ENCODE peak calls at places on chromosomes 4 and X, in five cellular contexts. J is cardiac muscle cell, L is A549, D is left ventricle myocardium inferior, X is upper lobe of right lung. N is an unnamed sample.
A peak's percentile ranks its signal among the peaks of the same experiment; 100 is the strongest.

GRCh38 chr4:7964459-7964858 is 24.8 kb upstream of the AFAP1 start:
- DNase-seq in L (no peak), D (no peak), X (no peak), J (no peak), N (no peak)

GRCh38 chr4:85067342-85067741 is 100.9 kb upstream of the WDFY3 start:
- DNase-seq in D (no peak), J (no peak), X (no peak), L (no peak), N (no peak)

GRCh38 chr4:139153411-139154133 is 23.4 kb downstream of the ELF2 start:
- DNase-seq in J (no peak), D (no peak), L (no peak), X (no peak), N (no peak)

GRCh38 chrX:15334561-15334960 is 762 bp downstream of the PIGA start:
- DNase-seq in J (no peak), L (no peak), X (no peak), D (no peak), N (no peak)

GRCh38 chr4:78622253-78622979 is 70.8 kb downstream of the ANXA3 start:
- DNase-seq in X (no peak), J (no peak), D (no peak), L (peak; percentile 12), N (no peak)

GRCh38 chr4:76197971-76198410 is 15.6 kb downstream of the SCARB2 start:
- DNase-seq in D (peak; percentile 44), L (no peak), X (peak; percentile 71), J (no peak), N (peak; percentile 85)

GRCh38 chrX:17032351-17032750 is 85.9 kb downstream of the REPS2 start:
- DNase-seq in L (peak; percentile 8), J (no peak), X (no peak), D (no peak), N (no peak)

GRCh38 chrX:39855748-39856129 is 242.0 kb downstream of the BCOR start:
- DNase-seq in L (peak; percentile 12), D (no peak), J (no peak), X (no peak), N (no peak)

GRCh38 chrX:132948648-132949260 is 9.7 kb downstream of the HS6ST2 start:
- DNase-seq in X (no peak), L (peak; percentile 13), D (no peak), J (peak; percentile 64), N (no peak)

GRCh38 chrX:49155243-49155899 is 7.2 kb upstream of the MAGIX start:
- DNase-seq in L (peak; percentile 88), X (no peak), J (peak; percentile 52), D (no peak), N (peak; percentile 83)

GRCh38 chr4:162706051-162706450 is 460.6 kb downstream of the NAF1 start:
- DNase-seq in L (no peak), D (no peak), X (no peak), J (peak; percentile 10), N (no peak)

DNA sequence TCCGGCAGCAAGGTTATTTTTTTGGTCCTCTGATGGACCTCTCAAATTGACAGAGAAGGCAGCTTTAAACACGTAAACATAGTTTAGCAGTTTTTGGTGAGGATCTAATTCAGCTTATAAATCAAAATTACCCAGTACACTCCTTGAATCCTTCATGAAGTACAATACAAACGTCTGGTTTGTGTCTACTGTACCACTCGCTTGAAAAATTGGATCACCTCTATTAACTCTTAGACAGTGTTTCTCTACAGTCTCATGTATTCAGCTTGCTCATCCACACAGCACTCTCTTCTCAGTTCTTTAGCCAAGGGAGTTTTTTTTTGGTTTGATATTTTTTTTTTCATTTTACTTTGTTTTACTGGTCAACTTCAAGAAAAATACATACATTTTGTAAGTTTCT is 113.5 kb downstream of the RNF150 start:
- DNase-seq in X (no peak), J (no peak), L (no peak), D (no peak), N (no peak)
- H3K27ac ChIP-seq in X (no peak overlapping the region), J (peak overlapping the region; percentile 97), L (no peak overlapping the region), D (peak overlapping the region; percentile 71), N (peak overlapping the region; percentile 50)

DNA sequence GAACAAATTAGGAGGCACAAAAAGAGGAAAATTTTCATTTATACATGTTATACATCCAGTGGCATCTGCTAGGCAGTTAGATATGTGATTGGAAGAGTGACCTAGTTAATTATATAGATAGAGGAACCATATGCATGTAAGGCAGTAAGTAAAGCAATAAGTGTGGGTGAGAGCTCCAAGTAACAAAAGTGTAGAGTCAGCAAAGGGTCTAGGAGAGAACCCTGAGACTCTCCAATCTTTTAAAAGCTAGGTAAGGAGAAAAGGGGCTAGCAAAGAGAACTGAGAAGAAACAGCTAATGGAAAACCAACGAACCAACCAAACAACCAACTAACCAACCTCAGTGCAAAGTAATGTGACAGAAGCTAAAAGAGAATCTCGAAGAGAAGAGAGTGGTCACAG is 3.8 kb upstream of the CFAP299 start:
- DNase-seq in L (no peak), D (no peak), J (no peak), X (no peak), N (no peak)
- TF ChIP-seq CTCF in L (no peak), D (no peak), J (no peak), X (no peak), N (no peak)

GRCh38 chr4:169058312-169058711 is 48.3 kb upstream of the CBR4 start:
- DNase-seq in D (peak; percentile 55), J (no peak), L (no peak), X (no peak), N (no peak)

GRCh38 chr4:169062861-169063197 is 52.8 kb upstream of the CBR4 start:
- DNase-seq in X (no peak), J (no peak), D (no peak), L (no peak), N (no peak)

GRCh38 chr4:169063441-169063840 is 53.4 kb upstream of the CBR4 start:
- DNase-seq in D (no peak), J (no peak), L (no peak), X (no peak), N (no peak)

GRCh38 chr4:169059294-169060201 is 49.5 kb upstream of the CBR4 start:
- DNase-seq in X (no peak), D (peak; percentile 35), L (no peak), J (no peak), N (no peak)

DNA sequence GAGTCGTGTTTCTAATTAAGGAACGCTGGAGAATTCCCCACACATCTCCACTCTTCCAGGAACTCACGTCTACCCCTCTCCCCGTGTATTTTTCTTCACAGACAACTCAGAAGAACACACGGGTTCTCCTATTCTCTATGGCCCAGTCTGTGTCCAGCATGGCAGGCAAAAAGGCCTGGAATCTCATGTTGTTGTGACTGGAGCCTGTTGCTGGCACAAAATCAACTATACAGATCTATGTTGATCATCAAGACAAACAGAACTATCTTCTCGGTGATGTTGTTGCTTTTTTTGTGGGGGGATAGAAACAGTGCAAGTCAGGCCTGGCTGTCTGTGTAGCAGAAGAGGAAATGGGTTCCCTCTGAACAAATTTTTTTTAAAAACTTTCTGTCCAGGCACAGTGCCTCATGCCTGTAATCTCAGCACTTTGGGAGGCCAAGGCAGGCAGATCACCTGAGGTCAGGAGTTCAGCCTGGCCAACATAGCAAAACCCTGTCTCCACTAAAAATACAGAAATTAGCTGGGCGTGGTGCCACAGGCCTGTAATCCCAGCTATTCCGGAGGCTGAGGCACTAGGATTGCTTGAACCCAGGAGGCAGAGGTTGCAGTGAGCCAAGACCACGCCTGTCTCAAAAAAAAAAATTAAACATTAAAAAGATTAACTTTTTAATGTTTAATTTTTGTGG is 50.5 kb upstream of the CBR4 start:
- DNase-seq in J (no peak), L (no peak), D (no peak), X (no peak), N (no peak)
- H3K27ac ChIP-seq in J (no peak overlapping the region), L (peak overlapping the region; percentile 45), D (peak overlapping the region; percentile 91), X (peak overlapping the region; percentile 72), N (peak overlapping the region; percentile 35)

GRCh38 chr4:158217763-158218162 is 7.5 kb downstream of the TMEM144 start:
- DNase-seq in D (no peak), J (peak; percentile 4), L (no peak), X (no peak), N (no peak)
- TF ChIP-seq CTCF in D (no peak), J (no peak), L (no peak), X (no peak), N (no peak)